ENCODE peak calls at places on chromosomes 7 and 10, in nine cellular contexts. H, Y, G, C, E, F, K, L and D are unnamed samples. For H3K27me3, the result is how much of the 10 kb centered on the place peaks cover.

GRCh38 chr7:152762056-152762455 is 2.5 kb downstream of the ACTR3B start:
- DNase-seq in H (no peak), Y (no peak), G (no peak), C (peak), E (no peak), F (peak), K (no peak), L (no peak), D (no peak)

GRCh38 chr10:127863231-127863825 is 29.4 kb downstream of the CLRN3 start:
- DNase-seq in H (no peak), Y (no peak), G (no peak), C (no peak), E (no peak), F (peak), K (no peak), L (no peak), D (no peak)

GRCh38 chr7:47811632-47812380 is 136.5 kb downstream of the PKD1L1 start:
- DNase-seq in H (no peak), Y (no peak), G (no peak), C (no peak), E (no peak), F (no peak), K (no peak), L (no peak), D (no peak)

GRCh38 chr10:124732931-124733536 is 11.1 kb downstream of the FAM53B start:
- DNase-seq in H (peak), Y (peak), G (peak), C (no peak), E (no peak), F (no peak), K (no peak), L (peak), D (peak)

GRCh38 chr10:124302951-124303505 is 115.7 kb downstream of the OAT start:
- DNase-seq in H (no peak), Y (no peak), G (peak), C (no peak), E (no peak), F (no peak), K (no peak), L (no peak), D (no peak)

GRCh38 chr7:155470686-155471638 is 13.0 kb downstream of the EN2 start:
- DNase-seq in H (no peak), Y (no peak), G (no peak), C (peak), E (no peak), F (no peak), K (no peak), L (no peak), D (no peak)

GRCh38 chr7:94313926-94314325 is 80.8 kb upstream of the COL1A2 start:
- DNase-seq in H (no peak), Y (no peak), G (no peak), C (no peak), E (no peak), F (peak), K (no peak), L (no peak), D (no peak)

GRCh38 chr7:48084727-48085432 is 4.2 kb upstream of the UPP1 start:
- DNase-seq in H (peak), Y (peak), G (peak), C (peak), E (no peak), F (peak), K (peak), L (peak), D (peak)

GRCh38 chr7:2009541-2010001 is 223.2 kb downstream of the MAD1L1 start:
- DNase-seq in H (no peak), Y (no peak), G (peak), C (no peak), E (peak), F (peak), K (no peak), L (peak), D (no peak)

GRCh38 chr7:63067897-63068585 is 930.6 kb upstream of the ZNF722 start:
- DNase-seq in H (no peak), Y (no peak), G (no peak), C (peak), E (no peak), F (no peak), K (no peak), L (no peak), D (no peak)

GRCh38 chr7:32501522-32501921 is 6.2 kb downstream of the AVL9 start:
- DNase-seq in H (no peak), Y (no peak), G (no peak), C (peak), E (no peak), F (peak), K (peak), L (no peak), D (no peak)
- H3K27ac ChIP-seq in H (no peak), Y (no peak), G (peak), C (peak), E (peak), F (peak), K (peak), L (no peak), D (no peak)

GRCh38 chr10:97913554-97913953 is 63.9 kb downstream of the GOLGA7B start:
- DNase-seq in H (no peak), Y (no peak), G (no peak), C (no peak), E (no peak), F (no peak), K (no peak), L (no peak), D (no peak)
- H3K27me3 ChIP-seq in H (under half), Y (under half), G (under half), C (under half), E (under half), F (under half), K (under half), L (under half), D (under half)

GRCh38 chr10:3048114-3049019 is 19.0 kb upstream of the PFKP start:
- DNase-seq in H (no peak), Y (no peak), G (peak), C (no peak), E (no peak), F (peak), K (no peak), L (no peak), D (no peak)
- H3K27ac ChIP-seq in H (peak), Y (no peak), G (peak), C (no peak), E (no peak), F (peak), K (no peak), L (no peak), D (no peak)

DNA sequence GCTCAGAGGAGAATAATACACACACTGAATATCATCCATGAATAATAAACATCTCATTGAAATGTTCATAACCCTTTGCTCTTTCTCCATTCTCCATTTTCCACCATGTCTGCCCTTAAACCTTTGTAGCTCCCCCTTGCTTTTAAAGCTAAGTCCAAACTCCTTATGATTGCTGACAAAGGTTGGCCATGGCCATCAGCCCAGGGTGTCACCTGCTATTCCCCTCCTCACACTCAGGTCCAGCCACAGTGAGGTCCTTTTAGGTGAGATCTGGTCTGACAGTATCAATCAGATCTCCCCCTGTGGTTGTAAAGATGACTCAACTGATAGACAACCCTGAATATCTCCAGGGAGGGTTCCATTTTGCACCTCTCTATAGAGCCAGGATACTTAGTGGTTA is 181.5 kb upstream of the PDE1C start:
- DNase-seq in H (no peak), Y (no peak), G (no peak), C (no peak), E (no peak), F (no peak), K (no peak), L (no peak), D (no peak)
- H3K27me3 ChIP-seq in H (under half), Y (under half), G (under half), C (half or more), E (under half), F (under half), K (under half), L (under half), D (under half)

GRCh38 chr10:75709245-75709644 is 277.8 kb downstream of the LRMDA start:
- DNase-seq in H (no peak), Y (no peak), G (no peak), C (no peak), E (no peak), F (no peak), K (no peak), L (no peak), D (no peak)

GRCh38 chr10:75716506-75716905 is 285.1 kb downstream of the LRMDA start:
- DNase-seq in H (no peak), Y (no peak), G (no peak), C (no peak), E (no peak), F (no peak), K (no peak), L (no peak), D (no peak)

GRCh38 chr10:75709830-75710229 is 278.4 kb downstream of the LRMDA start:
- DNase-seq in H (no peak), Y (no peak), G (no peak), C (no peak), E (no peak), F (no peak), K (no peak), L (no peak), D (no peak)

GRCh38 chr10:75708060-75708459 is 276.6 kb downstream of the LRMDA start:
- DNase-seq in H (no peak), Y (no peak), G (no peak), C (no peak), E (no peak), F (no peak), K (no peak), L (no peak), D (no peak)

DNA sequence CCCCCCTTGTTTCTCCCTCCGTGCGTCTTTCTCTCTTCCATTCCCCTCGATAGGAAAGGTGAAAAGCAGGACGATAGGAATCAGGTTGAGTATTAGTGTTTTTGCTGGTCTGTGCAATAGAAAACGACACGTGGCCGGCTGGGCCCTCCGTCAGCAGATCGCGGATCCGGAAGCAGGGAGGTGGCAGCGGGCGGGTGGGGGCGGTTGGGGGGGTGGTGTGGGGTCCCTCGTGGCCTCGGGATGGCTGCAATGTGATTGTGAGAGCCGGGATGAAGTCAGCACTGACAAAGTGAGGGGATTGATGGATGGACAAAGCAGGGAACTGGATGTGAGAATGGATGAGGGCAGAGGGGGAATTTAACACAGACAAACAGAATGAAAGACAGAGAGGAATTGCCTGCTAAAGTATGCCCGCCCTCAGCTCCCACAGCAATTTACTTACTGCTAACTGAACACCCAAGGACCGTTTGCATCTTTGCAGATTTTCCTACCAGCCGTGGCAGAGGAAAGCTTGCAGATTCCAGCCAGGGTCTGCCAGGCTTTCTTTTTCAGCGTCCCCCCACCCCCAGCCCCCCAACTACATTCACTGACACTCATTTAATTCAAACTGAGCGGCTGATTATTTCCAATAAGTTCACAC is 280.9 kb downstream of the LRMDA start:
- DNase-seq in H (no peak), Y (no peak), G (peak), C (no peak), E (no peak), F (no peak), K (no peak), L (no peak), D (no peak)
- H3K27ac ChIP-seq in H (no peak), Y (no peak), G (no peak), C (no peak), E (no peak), F (no peak), K (no peak), L (no peak), D (no peak)

GRCh38 chr10:101092742-101093386 is 31.1 kb downstream of the KAZALD1 start:
- DNase-seq in H (no peak), Y (no peak), G (no peak), C (peak), E (no peak), F (no peak), K (no peak), L (no peak), D (no peak)
- H3K27me3 ChIP-seq in H (under half), Y (under half), G (under half), C (under half), E (under half), F (under half), K (under half), L (under half), D (under half)

DNA sequence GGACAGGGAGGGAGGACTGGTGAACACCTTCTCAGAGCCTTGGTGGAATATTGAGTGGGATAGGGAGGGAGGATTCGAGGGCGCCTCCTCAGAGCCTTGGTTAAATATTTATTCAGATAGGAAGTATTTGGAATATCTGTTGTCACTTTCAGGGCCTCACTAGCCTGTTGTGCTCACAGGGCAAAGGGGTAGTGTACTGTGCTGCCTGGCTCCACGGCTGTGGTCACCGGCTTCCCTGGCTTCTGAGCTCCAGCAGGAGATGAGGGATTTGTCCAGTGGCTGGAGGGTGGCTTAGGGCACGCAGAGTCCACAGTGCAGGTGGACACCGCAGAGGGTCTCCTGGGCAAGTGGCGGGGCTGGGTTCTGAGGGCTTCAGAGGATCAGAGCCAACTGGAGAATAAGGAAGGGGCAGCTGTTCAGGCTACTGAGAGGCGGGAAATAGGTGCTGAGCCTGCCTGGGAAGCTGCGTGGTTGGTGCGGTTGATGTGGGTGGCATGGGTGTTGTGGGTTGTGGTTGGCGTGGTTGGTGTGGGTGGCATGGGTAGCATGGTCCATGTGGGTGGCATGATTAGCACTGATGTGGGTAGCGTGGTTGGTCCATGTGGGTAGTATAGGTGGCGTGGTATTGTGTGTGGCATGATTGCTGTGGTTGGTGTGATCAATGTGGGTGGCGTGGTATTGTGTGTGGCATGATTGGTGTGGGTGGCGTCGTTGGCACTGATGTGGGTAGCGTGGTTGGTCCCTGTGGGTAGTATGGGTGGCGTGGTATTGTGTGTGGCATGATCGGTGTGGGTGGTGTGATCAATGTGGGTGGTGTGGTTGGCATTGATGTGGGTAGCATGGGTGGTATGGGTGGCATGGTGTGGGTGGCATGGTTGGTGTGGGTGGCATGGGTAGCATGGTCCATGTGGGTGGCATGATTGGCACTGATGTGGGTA is 16.7 kb downstream of the INPP5A start:
- DNase-seq in H (peak), Y (no peak), G (no peak), C (no peak), E (no peak), F (no peak), K (no peak), L (peak), D (no peak)
- H3K27ac ChIP-seq in H (no peak), Y (no peak), G (no peak), C (no peak), E (no peak), F (no peak), K (no peak), L (no peak), D (no peak)

GRCh38 chr7:35793225-35793579 is 7.7 kb upstream of the SEPTIN7 start:
- DNase-seq in H (no peak), Y (no peak), G (no peak), C (no peak), E (no peak), F (no peak), K (no peak), L (no peak), D (no peak)
- H3K27me3 ChIP-seq in H (under half), Y (under half), G (under half), C (under half), E (under half), F (under half), K (under half), L (under half), D (under half)

GRCh38 chr10:97464226-97464625 is 18.3 kb downstream of the ZDHHC16 start:
- DNase-seq in H (no peak), Y (no peak), G (no peak), C (no peak), E (no peak), F (no peak), K (no peak), L (no peak), D (no peak)
- H3K27ac ChIP-seq in H (no peak), Y (no peak), G (peak), C (no peak), E (peak), F (no peak), K (peak), L (no peak), D (no peak)